ENCODE peak calls at places on chromosomes 12 and 14, in four cellular contexts. F is endodermal cell, O is lung, S is fibroblast of the aortic adventitia. D is an unnamed sample.

GRCh38 chr12:76919388-76920181 is 40.8 kb upstream of the CSRP2 start:
- DNase-seq in F (no peak), O (no peak), S (no peak), D (no peak)

GRCh38 chr14:50520947-50521815 is 11.2 kb downstream of the MAP4K5 start:
- DNase-seq in F (no peak), O (no peak), S (peak; percentile 85), D (no peak)

GRCh38 chr12:104921340-104921739 is 36.8 kb downstream of the SLC41A2 start:
- DNase-seq in F (no peak), O (no peak), S (no peak), D (no peak)

GRCh38 chr12:47312794-47313426 is 233.2 kb upstream of the AMIGO2 start:
- DNase-seq in F (no peak), O (no peak), S (no peak), D (no peak)

GRCh38 chr12:130414381-130414780 is 76.7 kb downstream of the PIWIL1 start:
- DNase-seq in F (no peak), O (no peak), S (no peak), D (no peak)

GRCh38 chr14:23147676-23148075 is 28.6 kb upstream of the CEBPE start:
- DNase-seq in F (no peak), O (no peak), S (peak; percentile 72), D (no peak)

GRCh38 chr12:57223191-57224165 is 6.0 kb upstream of the SHMT2 start:
- DNase-seq in F (no peak), O (no peak), S (no peak), D (no peak)

GRCh38 chr12:116459921-116460666 is 99.1 kb upstream of the MAP1LC3B2 start:
- DNase-seq in F (no peak), O (no peak), S (no peak), D (no peak)

GRCh38 chr12:108348842-108349241 is 9.7 kb upstream of the CMKLR1 start:
- DNase-seq in F (no peak), O (no peak), S (no peak), D (no peak)

GRCh38 chr12:80655751-80656150 is 51.7 kb upstream of the MYF6 start:
- DNase-seq in F (no peak), O (no peak), S (peak; percentile 38), D (no peak)

GRCh38 chr14:58631720-58632119 is 6.0 kb upstream of the DACT1 start:
- DNase-seq in F (peak; percentile 81), O (no peak), S (no peak), D (no peak)

GRCh38 chr14:69879175-69880047 is at the start of gene SMOC1:
- DNase-seq in F (peak; percentile 94), O (no peak), S (peak; percentile 9), D (peak; percentile 25)

GRCh38 chr12:54025507-54026393 is 2.5 kb upstream of the HOXC6 start:
- DNase-seq in F (peak; percentile 66), O (no peak), S (no peak), D (no peak)

GRCh38 chr12:121893901-121894540 is 5.4 kb downstream of the PSMD9 start:
- DNase-seq in F (peak; percentile 87), O (no peak), S (peak; percentile 77), D (no peak)

DNA sequence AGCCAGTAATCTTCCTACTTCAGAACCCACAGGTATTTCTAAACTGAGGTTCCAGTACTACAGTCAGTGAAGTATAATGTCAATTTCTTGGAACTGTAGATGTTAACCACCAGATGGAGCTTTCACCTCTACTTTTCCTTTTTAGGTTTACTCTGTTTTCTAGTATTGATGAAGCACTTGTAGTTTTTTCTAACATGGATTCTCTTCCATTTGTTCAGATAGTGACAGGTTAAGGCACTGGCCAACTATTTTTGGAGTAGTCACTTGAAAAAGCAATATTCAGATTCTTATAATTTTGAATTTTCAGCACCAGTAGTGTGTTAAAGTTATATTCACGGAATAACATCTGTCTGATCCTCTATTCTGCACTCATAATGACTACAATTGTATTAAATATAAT is 4.6 kb upstream of the SEC23A start:
- DNase-seq in F (no peak), O (no peak), S (peak; percentile 69), D (no peak)
- TF ChIP-seq CTCF in F (peak; percentile 78), O (no peak), S (peak; percentile 56), D (peak; percentile 58)

GRCh38 chr12:68335462-68335861 is 3.3 kb upstream of the MDM1 start:
- DNase-seq in F (no peak), O (no peak), S (no peak), D (no peak)

GRCh38 chr12:68331869-68332725 is at the start of gene MDM1:
- DNase-seq in F (peak; percentile 100), O (peak; percentile 98), S (peak; percentile 98), D (peak; percentile 98)

GRCh38 chr12:68332726-68333630 is 816 bp upstream of the MDM1 start:
- DNase-seq in F (no peak), O (no peak), S (no peak), D (no peak)

GRCh38 chr12:68331500-68331868 is 678 bp downstream of the MDM1 start:
- DNase-seq in F (no peak), O (no peak), S (no peak), D (no peak)

DNA sequence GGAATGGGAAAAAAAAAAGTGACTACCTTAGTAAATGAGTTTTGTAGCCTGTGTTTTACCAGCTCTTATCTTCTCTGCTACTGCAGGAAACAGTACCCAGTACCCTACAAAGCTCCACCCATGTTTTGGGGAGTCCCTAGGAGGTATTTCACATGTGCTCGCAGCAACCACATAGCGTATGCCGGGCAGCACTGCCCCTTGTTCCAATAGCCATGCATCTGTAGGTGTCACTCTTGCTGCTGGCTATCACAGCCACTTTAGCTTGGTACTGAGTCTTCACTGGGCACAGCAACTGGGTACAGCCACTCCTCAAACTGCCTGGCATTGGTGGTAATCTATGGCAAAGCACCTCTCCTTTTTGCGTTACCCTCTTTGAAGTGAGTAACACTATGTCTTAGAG is 2.0 kb upstream of the MDM1 start:
- DNase-seq in F (peak; percentile 73), O (no peak), S (no peak), D (no peak)
- TF ChIP-seq CTCF in F (peak; percentile 36), O (no peak), S (no peak), D (peak; percentile 9)

GRCh38 chr12:94584370-94584769 is 66.0 kb downstream of the TMCC3 start:
- DNase-seq in F (no peak), O (no peak), S (no peak), D (no peak)
- TF ChIP-seq CTCF in F (no peak), O (no peak), S (no peak), D (no peak)

GRCh38 chr14:86641310-86641709 is 1111.4 kb downstream of the FLRT2 start:
- DNase-seq in F (no peak), O (no peak), S (no peak), D (no peak)

GRCh38 chr14:86640288-86640687 is 1110.3 kb downstream of the FLRT2 start:
- DNase-seq in F (no peak), O (no peak), S (no peak), D (no peak)

GRCh38 chr14:86639146-86639545 is 1109.2 kb downstream of the FLRT2 start:
- DNase-seq in F (no peak), O (no peak), S (no peak), D (no peak)
- TF ChIP-seq CTCF in F (no peak), O (no peak), S (no peak), D (no peak)

DNA sequence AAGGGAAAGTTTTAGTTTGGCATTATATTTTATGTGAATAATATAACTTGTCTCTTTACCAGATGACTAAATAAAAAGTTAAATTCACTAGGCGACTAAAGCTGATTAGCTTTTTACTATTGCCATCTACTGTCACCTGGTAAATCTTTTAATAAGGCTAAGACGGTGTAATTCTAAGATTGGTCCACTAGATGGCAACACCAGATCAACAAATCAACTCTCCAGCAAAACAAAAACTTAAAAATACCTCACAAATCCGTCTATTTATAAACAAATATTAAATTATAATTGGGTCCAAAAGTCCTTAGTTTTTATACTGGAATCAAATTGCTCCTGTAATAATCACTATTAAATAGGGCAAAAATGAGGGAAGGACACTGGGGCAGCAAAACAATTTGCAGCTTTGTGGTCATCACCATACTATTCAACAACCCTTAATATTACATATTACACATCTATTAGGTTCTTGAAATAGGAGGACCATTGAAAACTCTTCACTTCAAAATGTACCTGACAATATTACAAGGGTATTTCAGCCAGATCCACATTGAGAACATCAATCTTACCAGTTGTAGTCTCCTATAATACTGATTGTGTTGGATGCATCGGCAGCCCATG is 47.9 kb downstream of the GALC start:
- DNase-seq in F (no peak), O (no peak), S (peak; percentile 80), D (no peak)
- TF ChIP-seq CTCF in F (peak; percentile 82), O (peak; percentile 50), S (peak; percentile 62), D (peak; percentile 66)

GRCh38 chr14:52355526-52355925 is 41.4 kb downstream of the PTGER2 start:
- DNase-seq in F (no peak), O (no peak), S (no peak), D (no peak)
- TF ChIP-seq CTCF in F (no peak), O (no peak), S (no peak), D (no peak)

GRCh38 chr12:65282840-65283239 is 4.4 kb downstream of the MSRB3 start:
- DNase-seq in F (no peak), O (no peak), S (no peak), D (no peak)
- TF ChIP-seq CTCF in F (no peak), O (no peak), S (peak; percentile 10), D (no peak)

DNA sequence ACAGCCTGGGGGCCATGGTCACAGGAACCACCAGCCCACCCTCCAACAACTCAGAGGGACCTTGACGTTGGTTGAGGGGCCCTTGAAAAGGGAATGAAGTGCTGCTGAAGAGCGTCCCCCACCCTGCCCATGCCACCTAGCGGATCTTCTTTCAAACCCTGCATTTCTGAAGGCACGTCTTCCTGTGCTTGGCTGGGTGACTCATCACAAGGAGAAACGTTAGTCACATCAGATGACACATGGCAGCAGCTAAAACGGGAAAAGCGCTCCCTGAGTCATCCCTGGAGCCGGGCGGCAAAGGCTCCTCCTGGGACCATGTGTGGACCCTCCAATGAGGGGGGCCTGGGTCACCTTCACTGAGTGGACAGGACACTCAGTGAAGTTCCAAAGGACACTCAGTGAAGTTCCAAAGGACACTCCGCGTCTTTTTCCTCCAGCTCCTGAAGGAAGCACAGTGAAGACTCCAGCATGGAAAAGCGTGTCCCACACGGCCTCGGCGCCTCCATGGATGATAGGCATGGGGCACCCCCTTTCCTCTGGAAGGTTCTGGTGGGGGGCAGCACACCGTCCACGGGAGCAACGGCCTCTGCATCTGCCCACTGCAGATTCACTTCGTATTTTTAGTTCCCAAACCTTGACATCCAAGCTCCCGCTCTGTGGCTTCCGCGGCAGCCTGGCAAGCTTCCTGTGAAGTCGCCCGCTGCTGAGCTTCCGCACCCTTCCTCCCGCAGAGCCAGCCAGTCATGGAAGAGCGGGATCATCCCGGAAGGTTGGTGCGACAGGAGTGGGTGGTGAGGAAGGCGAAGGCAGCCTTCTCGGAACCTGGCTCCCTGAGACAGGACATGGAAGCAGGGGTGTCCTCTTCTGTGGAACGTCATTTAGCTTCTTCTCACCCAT is 383.4 kb downstream of the VRK1 start:
- DNase-seq in F (peak; percentile 52), O (no peak), S (no peak), D (peak; percentile 15)
- TF ChIP-seq CTCF in F (no peak), O (no peak), S (no peak), D (no peak)